ENCODE peak calls at places on chromosome 21, in eight cellular contexts. Z, X, U, L, B, N, A and K are unnamed samples. For H3K27me3, the result is how much of the 10 kb centered on the place peaks cover.

GRCh38 chr21:37986751-37987399 is 70.6 kb upstream of the KCNJ6 start:
- DNase-seq in Z (no peak), X (no peak), U (no peak), L (no peak), B (no peak), N (no peak), A (peak), K (no peak)

GRCh38 chr21:37800496-37801061 is 115.7 kb downstream of the KCNJ6 start:
- DNase-seq in Z (no peak), X (no peak), U (no peak), L (no peak), B (no peak), N (no peak), A (no peak), K (no peak)

GRCh38 chr21:29649370-29649963 is 290.3 kb downstream of the GRIK1 start:
- DNase-seq in Z (no peak), X (no peak), U (no peak), L (no peak), B (no peak), N (no peak), A (no peak), K (no peak)

GRCh38 chr21:44738621-44739020 is 27.2 kb upstream of the TSPEAR start:
- DNase-seq in Z (no peak), X (no peak), U (no peak), L (no peak), B (no peak), N (no peak), A (no peak), K (no peak)

GRCh38 chr21:41167348-41168342 is at the start of gene BACE2:
- DNase-seq in Z (peak), X (peak), U (peak), L (peak), B (peak), N (peak), A (peak), K (peak)

GRCh38 chr21:44272231-44272858 is 10.6 kb upstream of the DNMT3L start:
- DNase-seq in Z (no peak), X (no peak), U (no peak), L (no peak), B (no peak), N (no peak), A (no peak), K (no peak)

GRCh38 chr21:16192900-16193299 is 463.1 kb downstream of the USP25 start:
- DNase-seq in Z (no peak), X (peak), U (no peak), L (no peak), B (no peak), N (no peak), A (no peak), K (no peak)

GRCh38 chr21:35291963-35292627 is 243.0 kb upstream of the RUNX1 start:
- DNase-seq in Z (no peak), X (no peak), U (no peak), L (no peak), B (no peak), N (no peak), A (no peak), K (no peak)

GRCh38 chr21:37421306-37421705 is 54.7 kb downstream of the DYRK1A start:
- DNase-seq in Z (no peak), X (no peak), U (no peak), L (no peak), B (no peak), N (no peak), A (no peak), K (no peak)

GRCh38 chr21:39891111-39891510 is 23.9 kb downstream of the PCP4 start:
- DNase-seq in Z (no peak), X (no peak), U (no peak), L (no peak), B (no peak), N (no peak), A (no peak), K (no peak)

GRCh38 chr21:41846033-41846317 is 33.2 kb downstream of the PRDM15 start:
- DNase-seq in Z (no peak), X (no peak), U (no peak), L (no peak), B (no peak), N (no peak), A (no peak), K (no peak)

GRCh38 chr21:26224351-26224750 is 53.8 kb upstream of the APP start:
- DNase-seq in Z (no peak), X (no peak), U (no peak), L (no peak), B (no peak), N (no peak), A (no peak), K (no peak)

GRCh38 chr21:36757246-36757645 is 58.3 kb downstream of the SIM2 start:
- DNase-seq in Z (no peak), X (no peak), U (no peak), L (no peak), B (no peak), N (no peak), A (no peak), K (no peak)

GRCh38 chr21:32549861-32550260 is 35.5 kb downstream of the TCP10L start:
- DNase-seq in Z (no peak), X (no peak), U (no peak), L (no peak), B (no peak), N (no peak), A (no peak), K (no peak)

GRCh38 chr21:32549454-32549853 is 35.9 kb downstream of the TCP10L start:
- DNase-seq in Z (no peak), X (no peak), U (no peak), L (no peak), B (no peak), N (no peak), A (no peak), K (no peak)

GRCh38 chr21:32545948-32546441 is 39.3 kb downstream of the TCP10L start:
- DNase-seq in Z (no peak), X (peak), U (no peak), L (no peak), B (no peak), N (no peak), A (no peak), K (no peak)

GRCh38 chr21:32547018-32547417 is 38.3 kb downstream of the TCP10L start:
- DNase-seq in Z (no peak), X (no peak), U (no peak), L (no peak), B (no peak), N (no peak), A (no peak), K (no peak)

GRCh38 chr21:32548978-32549377 is 36.3 kb downstream of the TCP10L start:
- DNase-seq in Z (no peak), X (no peak), U (no peak), L (no peak), B (no peak), N (no peak), A (no peak), K (no peak)
- H3K27me3 ChIP-seq in Z (under half), X (under half), U (under half), L (under half), B (under half), N (under half), A (under half), K (under half)

GRCh38 chr21:45930231-45930760 is 51.3 kb upstream of the COL6A1 start:
- DNase-seq in Z (no peak), X (no peak), U (no peak), L (no peak), B (no peak), N (no peak), A (no peak), K (no peak)
- H3K27me3 ChIP-seq in Z (under half), X (under half), U (under half), L (under half), B (under half), N (under half), A (under half), K (under half)

GRCh38 chr21:31786164-31786920 is 54.4 kb upstream of the SCAF4 start:
- DNase-seq in Z (no peak), X (no peak), U (no peak), L (no peak), B (no peak), N (no peak), A (no peak), K (no peak)
- H3K27me3 ChIP-seq in Z (under half), X (under half), U (under half), L (under half), B (under half), N (under half), A (under half), K (under half)

DNA sequence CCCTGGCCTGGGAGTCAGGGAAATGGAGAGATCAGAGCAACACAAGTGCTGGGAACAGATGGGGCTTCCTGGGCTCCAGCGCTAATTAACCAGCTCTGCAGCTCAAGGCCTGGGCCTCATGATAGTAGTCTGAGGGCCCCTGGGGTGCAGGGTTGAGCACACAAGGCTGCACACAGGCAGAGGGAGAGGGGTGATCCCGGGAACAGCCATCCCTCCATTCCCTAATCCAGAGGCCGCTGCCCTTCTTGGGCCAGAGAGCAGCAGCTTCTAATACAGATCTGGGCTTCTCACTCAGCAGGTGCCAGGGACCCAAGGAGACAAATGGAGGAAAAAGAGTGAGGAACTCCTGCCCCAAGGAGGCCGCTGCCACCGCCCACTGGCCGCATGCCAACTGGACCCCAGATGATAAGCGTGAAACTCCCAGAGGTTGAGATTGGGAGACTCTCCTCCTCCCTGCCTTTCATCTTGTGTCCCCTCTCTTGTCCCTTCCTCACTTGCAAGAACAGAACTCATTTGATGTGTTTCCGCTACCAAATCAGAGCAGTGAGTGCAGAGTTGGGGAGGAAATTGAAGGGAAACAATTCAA is 58.1 kb upstream of the IFNAR2 start:
- DNase-seq in Z (no peak), X (no peak), U (peak), L (no peak), B (no peak), N (no peak), A (no peak), K (no peak)
- H3K27me3 ChIP-seq in Z (under half), X (under half), U (under half), L (under half), B (under half), N (under half), A (under half), K (under half)